ENCODE peak calls at places on chromosomes 6 and 20, in seven cellular contexts. E is pancreas, W is natural killer cell, Y is fibroblast of mammary gland, P is neural progenitor cell, O is GM13977, A is mucosa of descending colon. R is an unnamed sample.

GRCh38 chr20:11216451-11217314 is 542.9 kb upstream of the JAG1 start:
- DNase-seq in Y (no peak), W (no peak), P (no peak), E (no peak), A (no peak), O (no peak), R (no peak)

GRCh38 chr6:52360601-52361346 is 1.2 kb upstream of the PAQR8 start:
- DNase-seq in Y (no peak), W (no peak), P (no peak), O (peak; percentile 45), E (no peak), A (no peak), R (no peak)

GRCh38 chr6:161954699-161955276 is 680.9 kb upstream of the AGPAT4 start:
- DNase-seq in A (no peak), Y (no peak), W (no peak), E (peak; percentile 60), O (no peak), P (no peak), R (no peak)

GRCh38 chr6:18183736-18184135 is 28.5 kb downstream of the KDM1B start:
- DNase-seq in E (no peak), O (no peak), W (no peak), Y (no peak), A (no peak), P (no peak), R (no peak)

GRCh38 chr20:53918949-53919361 is 151.4 kb downstream of the BCAS1 start:
- DNase-seq in Y (no peak), A (no peak), O (no peak), P (peak; percentile 80), E (no peak), W (no peak), R (peak; percentile 59)

GRCh38 chr6:114159727-114160126 is 183.1 kb downstream of the HS3ST5 start:
- DNase-seq in Y (no peak), O (no peak), E (no peak), P (no peak), A (no peak), W (no peak), R (no peak)

GRCh38 chr6:121890307-121890910 is 455.0 kb downstream of the GJA1 start:
- DNase-seq in O (no peak), E (no peak), A (no peak), W (no peak), Y (no peak), P (peak; percentile 8), R (no peak)

GRCh38 chr6:15755555-15755954 is 92.7 kb upstream of the DTNBP1 start:
- DNase-seq in O (no peak), W (no peak), P (no peak), A (no peak), E (no peak), Y (peak; percentile 81), R (no peak)

GRCh38 chr20:64247312-64247627 is 8.3 kb upstream of the PCMTD2 start:
- DNase-seq in O (no peak), Y (no peak), A (no peak), E (no peak), W (no peak), P (no peak), R (no peak)

GRCh38 chr6:137133136-137133535 is 40.3 kb downstream of the IL22RA2 start:
- DNase-seq in A (peak; percentile 3), Y (no peak), P (no peak), E (no peak), W (no peak), O (no peak), R (no peak)

GRCh38 chr6:24667378-24667803 is 514 bp downstream of the ACOT13 start:
- DNase-seq in A (peak; percentile 73), O (peak; percentile 12), E (no peak), P (no peak), W (no peak), Y (peak; percentile 20), R (no peak)

GRCh38 chr6:147441751-147442150 is 66.7 kb upstream of the SAMD5 start:
- DNase-seq in O (no peak), W (no peak), E (no peak), A (no peak), P (no peak), Y (no peak), R (no peak)

GRCh38 chr20:23926941-23927872 is 47.7 kb upstream of the CST5 start:
- DNase-seq in P (no peak), Y (peak; percentile 43), A (no peak), O (no peak), W (no peak), E (no peak), R (no peak)

GRCh38 chr20:12660918-12661317 is 347.9 kb upstream of the SPTLC3 start:
- DNase-seq in E (no peak), W (no peak), O (no peak), P (peak; percentile 68), Y (no peak), A (no peak), R (no peak)
- TF ChIP-seq CTCF in E (peak; percentile 12), W (no peak), O (no peak), P (peak; percentile 56), Y (no peak), A (no peak), R (peak; percentile 61)

DNA sequence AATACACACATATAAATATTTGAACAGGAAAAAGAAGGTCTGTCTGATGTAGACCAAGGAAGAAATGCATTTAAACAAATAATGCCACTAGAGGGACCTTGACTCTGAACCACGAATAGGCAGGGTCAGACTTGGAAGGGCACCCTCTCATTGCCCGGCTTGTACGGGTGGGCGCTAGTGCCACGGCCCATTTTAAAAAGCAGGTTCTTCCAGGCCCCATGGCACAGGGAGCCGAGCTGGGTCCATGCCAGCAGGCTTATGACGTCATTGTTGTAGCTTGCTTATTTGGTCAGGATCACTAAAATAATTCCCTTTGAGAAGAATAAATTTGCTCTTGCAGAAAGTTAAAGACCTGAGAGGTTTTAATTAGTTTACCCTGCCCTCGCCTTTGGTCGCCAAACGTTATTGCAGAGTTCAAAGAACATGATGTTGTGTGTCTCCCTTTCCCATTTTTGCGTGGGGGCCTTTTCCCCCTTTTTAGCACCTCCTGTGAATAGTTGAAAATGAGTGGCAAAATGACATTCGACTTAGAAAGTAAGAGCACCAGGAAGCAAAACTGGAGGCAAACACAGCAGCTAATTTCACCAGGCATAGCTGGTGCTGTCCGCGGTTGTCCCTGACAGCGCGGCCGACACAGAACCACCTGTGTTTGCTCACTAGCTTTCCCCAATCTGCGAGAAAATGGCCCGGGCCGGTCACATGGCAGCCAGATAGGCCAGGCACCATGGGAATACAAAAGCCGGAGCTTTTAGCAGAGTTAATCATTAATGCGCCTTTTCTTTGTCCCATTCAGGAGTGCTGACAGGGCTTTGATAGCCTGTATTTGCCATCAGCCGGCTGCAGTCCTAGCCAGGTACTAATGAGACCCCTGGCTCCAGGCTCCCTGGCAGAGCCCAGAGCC is 93.8 kb downstream of the FOXA2 start:
- DNase-seq in O (no peak), E (peak; percentile 96), W (no peak), A (peak; percentile 89), P (peak; percentile 86), Y (peak; percentile 2), R (peak; percentile 55)
- TF ChIP-seq CTCF in O (no peak), E (no peak), W (no peak), A (no peak), P (peak; percentile 7), Y (no peak), R (no peak)

GRCh38 chr6:119349341-119350201 is at the start of gene MAN1A1:
- DNase-seq in Y (peak; percentile 75), W (peak; percentile 93), A (peak; percentile 90), E (peak; percentile 88), O (peak; percentile 98), P (peak; percentile 94), R (peak; percentile 92)
- TF ChIP-seq CTCF in Y (no peak), W (no peak), A (no peak), E (no peak), O (peak; percentile 33), P (no peak), R (no peak)

GRCh38 chr20:1440024-1440423 is 26.6 kb downstream of the NSFL1C start:
- DNase-seq in O (no peak), W (no peak), A (peak; percentile 15), Y (peak; percentile 26), P (peak; percentile 60), E (no peak), R (no peak)
- TF ChIP-seq CTCF in O (peak; percentile 59), W (no peak), A (no peak), Y (peak; percentile 39), P (peak; percentile 49), E (no peak), R (no peak)

GRCh38 chr6:27755768-27756167 is 156.4 kb downstream of the OR2B2 start:
- DNase-seq in Y (no peak), P (no peak), O (no peak), A (no peak), W (no peak), E (no peak), R (no peak)

GRCh38 chr6:27757307-27757706 is 154.9 kb downstream of the OR2B2 start:
- DNase-seq in A (peak; percentile 68), E (no peak), Y (no peak), W (peak; percentile 33), P (peak; percentile 68), O (peak; percentile 51), R (peak; percentile 52)

GRCh38 chr6:27752038-27752885 is 159.9 kb downstream of the OR2B2 start:
- DNase-seq in E (peak; percentile 54), A (peak; percentile 67), P (peak; percentile 84), W (peak; percentile 34), O (peak; percentile 44), Y (peak; percentile 78), R (peak; percentile 48)

GRCh38 chr6:27754408-27754782 is 157.8 kb downstream of the OR2B2 start:
- DNase-seq in W (no peak), O (no peak), E (no peak), P (no peak), A (no peak), Y (no peak), R (no peak)

GRCh38 chr6:27753668-27754407 is 158.4 kb downstream of the OR2B2 start:
- DNase-seq in P (peak; percentile 94), W (peak; percentile 19), E (peak; percentile 44), O (peak; percentile 74), Y (peak; percentile 90), A (peak; percentile 68), R (peak; percentile 81)
- TF ChIP-seq CTCF in P (peak; percentile 30), W (no peak), E (no peak), O (no peak), Y (peak; percentile 19), A (no peak), R (no peak)

GRCh38 chr6:84774174-84775158 is 10.1 kb upstream of the TBX18 start:
- DNase-seq in P (peak; percentile 80), A (peak; percentile 38), O (peak; percentile 78), W (no peak), Y (peak; percentile 51), E (peak; percentile 47), R (peak; percentile 71)
- TF ChIP-seq CTCF in P (peak; percentile 85), A (no peak), O (peak; percentile 67), W (no peak), Y (no peak), E (peak; percentile 54), R (peak; percentile 76)

DNA sequence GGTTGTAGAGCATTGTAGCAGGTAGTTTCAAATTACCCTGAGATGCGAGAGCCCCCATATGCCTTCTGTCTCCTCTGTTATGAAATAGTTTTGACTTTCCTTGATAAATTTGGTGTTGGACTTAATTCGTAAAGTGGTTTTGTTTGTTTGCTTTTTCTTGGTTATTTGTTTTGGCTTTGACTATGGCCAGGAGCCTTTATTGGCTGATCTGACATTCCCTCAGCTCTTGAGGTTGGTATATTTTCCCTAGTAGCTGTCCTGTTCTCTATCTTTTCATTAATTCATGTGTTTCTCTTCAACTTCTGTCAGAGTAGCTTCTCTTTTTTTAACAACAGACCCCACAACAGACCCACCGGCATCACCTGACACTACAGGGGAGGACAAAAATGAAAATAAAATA is 457.4 kb upstream of the MANEA start:
- DNase-seq in P (no peak), Y (no peak), O (no peak), A (no peak), W (no peak), E (no peak), R (no peak)
- TF ChIP-seq CTCF in P (no peak), Y (no peak), O (no peak), A (no peak), W (no peak), E (no peak), R (no peak)

R was measured in glutamatergic neuron.